ENCODE peak calls at places on chromosomes 6 and 20, in seven cellular contexts. K is HepG2, Q is H1, I is HCT116, O is IMR-90, P is GM12878, X is K562. V is an unnamed sample.
A peak's percentile ranks its signal among the peaks of the same experiment; 100 is the strongest.

GRCh38 chr6:118252474-118252873 is 295.6 kb upstream of the PLN start:
- DNase-seq in Q (no peak), O (no peak), X (no peak), I (no peak), K (no peak), P (no peak), V (no peak)

GRCh38 chr20:16459019-16459700 is 114.1 kb downstream of the KIF16B start:
- DNase-seq in P (no peak), X (peak; percentile 7), O (peak; percentile 85), I (no peak), Q (no peak), K (no peak), V (peak; percentile 10)

GRCh38 chr6:27839303-27840081 is 72.7 kb downstream of the OR2B2 start:
- DNase-seq in P (no peak), I (no peak), K (peak; percentile 59), Q (no peak), X (no peak), O (peak; percentile 90), V (peak; percentile 74)

GRCh38 chr6:133761706-133762105 is 127.2 kb upstream of the TCF21 start:
- DNase-seq in I (no peak), O (peak; percentile 81), Q (no peak), K (no peak), X (no peak), P (no peak), V (no peak)

GRCh38 chr6:87210979-87211378 is 55.6 kb downstream of the ZNF292 start:
- DNase-seq in Q (no peak), I (no peak), P (peak; percentile 49), O (no peak), K (no peak), X (no peak), V (no peak)

GRCh38 chr6:32190054-32190945 is at the start of gene PBX2:
- DNase-seq in O (peak; percentile 89), K (peak; percentile 87), Q (peak; percentile 70), X (peak; percentile 85), I (peak; percentile 66), P (peak; percentile 91), V (peak; percentile 81)

GRCh38 chr6:170462366-170463020 is 90.6 kb downstream of the PSMB1 start:
- DNase-seq in X (no peak), I (no peak), O (no peak), P (no peak), K (no peak), Q (no peak), V (no peak)

GRCh38 chr6:15551798-15552197 is 111.0 kb downstream of the DTNBP1 start:
- DNase-seq in X (no peak), I (no peak), O (peak; percentile 13), K (no peak), Q (no peak), P (no peak), V (no peak)

GRCh38 chr6:53336070-53336469 is 12.7 kb downstream of the ELOVL5 start:
- DNase-seq in X (no peak), O (no peak), Q (no peak), K (no peak), P (no peak), I (no peak), V (no peak)

GRCh38 chr6:125245109-125245508 is 56.7 kb downstream of the HDDC2 start:
- DNase-seq in O (no peak), K (no peak), Q (no peak), X (no peak), P (no peak), I (no peak), V (no peak)

GRCh38 chr6:106324726-106325335 is 729 bp downstream of the ATG5 start:
- DNase-seq in O (peak; percentile 6), Q (no peak), X (no peak), I (no peak), P (no peak), K (no peak), V (no peak)

GRCh38 chr20:44478188-44478587 is 2.5 kb downstream of the TTPAL start:
- DNase-seq in K (no peak), I (no peak), O (no peak), P (no peak), Q (no peak), X (no peak), V (no peak)

GRCh38 chr6:120352491-120352890 is 981.8 kb downstream of the TBC1D32 start:
- DNase-seq in Q (no peak), K (no peak), O (no peak), I (no peak), X (no peak), P (no peak), V (no peak)

GRCh38 chr20:50580016-50580747 is 70.0 kb downstream of the PTPN1 start:
- DNase-seq in I (peak; percentile 42), P (no peak), Q (peak; percentile 91), K (peak; percentile 70), X (peak; percentile 86), O (peak; percentile 41), V (peak; percentile 65)

GRCh38 chr20:50583422-50584150 is 73.4 kb downstream of the PTPN1 start:
- DNase-seq in X (no peak), K (no peak), I (no peak), O (no peak), Q (no peak), P (no peak), V (no peak)

GRCh38 chr20:50582591-50583234 is 72.5 kb downstream of the PTPN1 start:
- DNase-seq in Q (no peak), X (no peak), P (no peak), I (no peak), K (no peak), O (no peak), V (no peak)

GRCh38 chr20:50580842-50581544 is 70.8 kb downstream of the PTPN1 start:
- DNase-seq in K (no peak), P (no peak), Q (no peak), X (no peak), I (no peak), O (no peak), V (no peak)

DNA sequence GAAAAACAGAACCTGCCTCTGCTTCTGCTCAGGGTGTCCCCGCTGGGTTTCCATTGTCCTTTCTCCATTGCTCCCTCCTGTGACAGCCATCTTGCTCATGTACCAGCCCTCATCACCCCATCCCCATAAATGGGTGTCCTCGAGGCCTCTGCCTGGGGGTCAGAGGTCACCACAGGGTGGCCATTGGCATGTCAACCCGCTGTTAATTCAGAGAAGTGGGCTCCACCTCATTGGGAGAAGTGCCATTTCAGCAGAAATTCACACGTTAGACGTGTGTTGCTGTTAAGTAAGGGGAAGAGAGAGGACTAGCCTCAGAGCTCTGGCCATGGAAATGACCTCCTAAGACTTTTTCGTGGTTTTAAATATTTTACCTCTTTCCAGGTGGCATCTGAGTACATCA is 71.9 kb downstream of the PTPN1 start:
- DNase-seq in I (no peak), X (no peak), O (no peak), K (no peak), P (no peak), Q (no peak), V (no peak)
- TF ChIP-seq CEBPB in I (no peak), X (no peak), O (no peak), K (no peak), P (no peak), Q (no peak), V (no peak)

DNA sequence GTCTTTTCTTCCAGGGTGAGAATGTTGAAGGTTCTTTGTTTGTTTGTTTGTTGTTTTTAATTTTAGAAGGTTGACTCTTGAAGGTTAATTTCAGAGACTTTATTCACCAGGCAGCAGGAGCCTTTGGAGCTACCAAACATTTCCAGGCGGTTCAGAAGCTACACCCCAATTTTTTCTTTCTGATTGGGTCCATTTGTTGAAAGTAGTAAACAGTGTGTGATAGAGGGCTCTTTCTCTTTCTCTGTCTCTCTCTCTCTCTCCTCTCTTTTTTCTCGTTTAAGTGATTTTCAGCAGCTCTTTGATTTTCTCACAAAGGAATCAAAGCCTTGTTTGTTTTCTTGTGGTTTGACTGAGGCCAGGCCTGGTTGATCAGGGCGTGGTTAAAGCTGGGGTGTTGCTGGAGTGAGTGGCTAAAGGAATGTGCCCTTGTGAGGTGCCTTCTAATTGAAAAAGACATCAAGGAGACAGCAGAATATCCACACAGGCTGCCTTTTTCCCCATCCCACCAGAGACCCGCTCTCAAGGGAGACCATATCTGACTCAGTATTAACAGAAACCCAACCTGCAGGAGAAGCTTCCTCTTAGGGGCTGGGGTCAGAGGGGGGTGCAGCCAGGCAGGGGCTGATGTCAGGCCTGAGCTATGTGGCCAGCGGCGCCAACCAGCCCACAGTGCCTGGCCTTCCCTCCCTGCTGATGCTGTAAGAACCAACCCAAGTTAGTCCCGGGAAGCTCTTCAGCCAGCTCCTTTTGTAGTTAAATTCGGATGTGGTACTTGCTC is 40.4 kb upstream of the NAA20 start:
- DNase-seq in O (peak; percentile 83), I (peak; percentile 63), K (peak; percentile 90), P (no peak), X (no peak), Q (peak; percentile 47), V (peak; percentile 79)
- TF ChIP-seq CEBPB in O (no peak), I (no peak), K (no peak), P (no peak), X (no peak), Q (no peak), V (no peak)

GRCh38 chr6:143117108-143117507 is 56.4 kb downstream of the AIG1 start:
- DNase-seq in I (no peak), O (no peak), K (no peak), X (no peak), Q (no peak), P (no peak), V (no peak)

GRCh38 chr6:143115698-143116097 is 55.0 kb downstream of the AIG1 start:
- DNase-seq in K (no peak), I (no peak), P (no peak), O (no peak), Q (no peak), X (no peak), V (no peak)

GRCh38 chr6:143123081-143123480 is 62.4 kb downstream of the AIG1 start:
- DNase-seq in Q (no peak), O (no peak), K (no peak), P (no peak), X (no peak), I (no peak), V (no peak)

GRCh38 chr6:143119260-143119659 is 58.6 kb downstream of the AIG1 start:
- DNase-seq in I (no peak), O (no peak), P (no peak), X (no peak), K (peak; percentile 13), Q (no peak), V (no peak)
- TF ChIP-seq CEBPB in I (no peak), O (no peak), P (no peak), X (no peak), K (no peak), Q (no peak), V (no peak)

DNA sequence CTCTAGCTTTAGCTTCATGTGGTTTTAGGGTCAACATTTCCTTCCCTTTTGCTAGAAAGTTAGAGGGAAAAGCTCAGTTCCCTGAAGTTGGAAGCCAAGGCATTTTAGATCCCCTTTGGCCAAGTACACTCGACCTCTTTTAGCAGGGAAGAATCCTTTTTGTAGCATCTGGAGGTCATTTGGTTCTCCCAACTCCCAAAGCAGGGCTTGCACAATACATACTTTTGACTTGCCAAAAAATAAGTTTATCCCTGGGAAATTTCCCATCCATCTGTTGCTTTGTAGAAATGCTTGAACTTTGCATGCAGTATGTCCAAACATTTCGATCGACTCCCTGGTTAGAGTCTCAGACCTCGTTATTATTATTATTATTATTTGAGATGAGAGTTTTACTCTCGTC is 4.6 kb upstream of the EDEM2 start:
- DNase-seq in X (no peak), Q (no peak), I (no peak), K (no peak), O (peak; percentile 41), P (no peak), V (no peak)
- TF ChIP-seq CEBPB in X (no peak), Q (no peak), I (no peak), K (peak; percentile 42), O (peak; percentile 39), P (no peak), V (no peak)

GRCh38 chr6:42390228-42390934 is 61.3 kb downstream of the TRERF1 start:
- DNase-seq in X (no peak), I (no peak), K (no peak), P (no peak), Q (no peak), O (no peak), V (no peak)
- TF ChIP-seq CEBPB in X (no peak), I (no peak), K (no peak), P (no peak), Q (no peak), O (no peak), V (no peak)